ENCODE peak calls at places on chromosomes 12 and 14, in five cellular contexts. S, I, J, G and E are unnamed samples.

GRCh38 chr12:22164101-22164500 is 118.1 kb downstream of the CMAS start:
- DNase-seq in G (no peak), S (no peak), J (no peak), I (no peak), E (no peak)

GRCh38 chr12:62256408-62257079 is 3.7 kb upstream of the USP15 start:
- DNase-seq in S (peak; percentile 32), G (no peak), J (no peak), I (peak; percentile 58), E (peak; percentile 45)

GRCh38 chr14:77325746-77326094 is 4.9 kb downstream of the GSTZ1 start:
- DNase-seq in G (no peak), I (no peak), S (no peak), J (no peak), E (no peak)

GRCh38 chr14:97771340-97772045 is 974.3 kb downstream of the VRK1 start:
- DNase-seq in J (no peak), G (no peak), I (peak; percentile 83), S (no peak), E (peak; percentile 25)

GRCh38 chr12:25052191-25053020 is 103.5 kb upstream of the BCAT1 start:
- DNase-seq in G (no peak), J (peak; percentile 31), S (no peak), I (no peak), E (no peak)

GRCh38 chr14:61520546-61520945 is 174.8 kb upstream of the HIF1A start:
- DNase-seq in G (no peak), J (no peak), I (no peak), S (no peak), E (peak; percentile 48)

GRCh38 chr12:108833355-108833733 is 24.0 kb downstream of the SSH1 start:
- DNase-seq in I (peak; percentile 75), G (no peak), J (no peak), S (peak; percentile 94), E (peak; percentile 73)

GRCh38 chr12:50934981-50935807 is 17.1 kb upstream of the HIGD1C start:
- DNase-seq in I (no peak), G (no peak), S (peak; percentile 81), J (no peak), E (no peak)

GRCh38 chr12:114165921-114166320 is 199.8 kb upstream of the RBM19 start:
- DNase-seq in I (no peak), G (no peak), S (no peak), J (no peak), E (no peak)

GRCh38 chr12:126483145-126484068 is 1418.2 kb downstream of the AACS start:
- DNase-seq in S (no peak), G (no peak), I (peak; percentile 64), J (no peak), E (no peak)